ENCODE peak calls at places on chromosomes 5 and 9, in four cellular contexts. J, X, W and O are unnamed samples.

GRCh38 chr9:134698587-134699342 is 57.2 kb downstream of the COL5A1 start:
- DNase-seq in J (peak; percentile 65), X (no peak), W (peak; percentile 52), O (peak; percentile 36)

GRCh38 chr5:170923910-170924620 is 62.2 kb downstream of the RANBP17 start:
- DNase-seq in X (no peak), W (no peak), J (no peak), O (no peak)

GRCh38 chr9:87567047-87567446 is 69.4 kb downstream of the DAPK1 start:
- DNase-seq in X (no peak), J (no peak), W (peak; percentile 56), O (no peak)

GRCh38 chr5:10801931-10802674 is 41.1 kb upstream of the DAP start:
- DNase-seq in W (peak; percentile 8), X (no peak), J (peak; percentile 19), O (no peak)

GRCh38 chr9:4425358-4426045 is 64.8 kb upstream of the SLC1A1 start:
- DNase-seq in J (no peak), X (no peak), W (peak; percentile 63), O (no peak)

GRCh38 chr5:12330993-12331588 is 426.8 kb upstream of the CTNND2 start:
- DNase-seq in X (no peak), J (no peak), W (no peak), O (no peak)

GRCh38 chr5:13990896-13991295 is 46.4 kb upstream of the DNAH5 start:
- DNase-seq in J (no peak), X (no peak), W (no peak), O (no peak)

GRCh38 chr5:61919920-61920319 is 386.1 kb upstream of the KIF2A start:
- DNase-seq in J (no peak), W (no peak), X (no peak), O (no peak)

GRCh38 chr5:157535042-157535865 is 40.3 kb downstream of the ADAM19 start:
- DNase-seq in X (no peak), J (peak; percentile 77), W (no peak), O (peak; percentile 56)

GRCh38 chr5:138360941-138361452 is 8.5 kb downstream of the KDM3B start:
- DNase-seq in J (no peak), X (no peak), W (no peak), O (no peak)

GRCh38 chr9:91037511-91038482 is 236.2 kb downstream of the SYK start:
- DNase-seq in J (no peak), X (no peak), W (peak; percentile 93), O (peak; percentile 93)

GRCh38 chr5:38871211-38871610 is 25.4 kb downstream of the OSMR start:
- DNase-seq in X (no peak), J (no peak), W (no peak), O (peak; percentile 43)

GRCh38 chr9:73689091-73689870 is 537.6 kb downstream of the ANXA1 start:
- DNase-seq in X (no peak), J (no peak), W (no peak), O (no peak)

GRCh38 chr5:10656176-10656830 is 92.4 kb downstream of the ANKRD33B start:
- DNase-seq in W (no peak), X (no peak), J (no peak), O (peak; percentile 54)

GRCh38 chr5:135594416-135594960 is 15.7 kb upstream of the CXCL14 start:
- DNase-seq in X (no peak), J (no peak), W (no peak), O (no peak)

GRCh38 chr5:15267966-15268365 is 232.0 kb upstream of the FBXL7 start:
- DNase-seq in W (no peak), X (no peak), J (no peak), O (no peak)

GRCh38 chr9:96400132-96400910 is 16.8 kb upstream of the SLC35D2 start:
- DNase-seq in J (no peak), W (no peak), X (no peak), O (no peak)

GRCh38 chr5:23367863-23368262 is 139.5 kb upstream of the PRDM9 start:
- DNase-seq in W (no peak), J (no peak), X (no peak), O (no peak)

GRCh38 chr9:34759432-34760134 is 49.6 kb upstream of the CCL21 start:
- DNase-seq in J (no peak), W (no peak), X (no peak), O (no peak)

GRCh38 chr5:147534172-147534951 is 24.5 kb upstream of the DPYSL3 start:
- DNase-seq in X (no peak), W (no peak), J (no peak), O (peak; percentile 77)

GRCh38 chr5:160280384-160281090 is 31.8 kb downstream of the CCNJL start:
- DNase-seq in W (no peak), J (no peak), X (no peak), O (no peak)

GRCh38 chr5:7629559-7629958 is 221.4 kb downstream of the CFAP90 start:
- DNase-seq in W (no peak), J (no peak), X (no peak), O (no peak)

GRCh38 chr5:133565993-133566392 is 46.3 kb downstream of the FSTL4 start:
- DNase-seq in W (peak; percentile 19), J (peak; percentile 44), X (no peak), O (peak; percentile 18)

GRCh38 chr9:34458967-34459355 is 356 bp downstream of the DNAI1 start:
- DNase-seq in J (no peak), X (no peak), W (no peak), O (no peak)

GRCh38 chr9:134253596-134254205 is 72.6 kb upstream of the RXRA start:
- DNase-seq in W (no peak), J (no peak), X (no peak), O (peak; percentile 59)

GRCh38 chr5:76494201-76494600 is 91.1 kb downstream of the IQGAP2 start:
- DNase-seq in W (no peak), J (no peak), X (no peak), O (no peak)

GRCh38 chr9:16673171-16673570 is 197.3 kb downstream of the BNC2 start:
- DNase-seq in W (no peak), J (no peak), X (no peak), O (peak; percentile 54)

GRCh38 chr5:9861664-9862256 is 231.6 kb upstream of the TAS2R1 start:
- DNase-seq in J (no peak), X (no peak), W (no peak), O (peak; percentile 33)

DNA sequence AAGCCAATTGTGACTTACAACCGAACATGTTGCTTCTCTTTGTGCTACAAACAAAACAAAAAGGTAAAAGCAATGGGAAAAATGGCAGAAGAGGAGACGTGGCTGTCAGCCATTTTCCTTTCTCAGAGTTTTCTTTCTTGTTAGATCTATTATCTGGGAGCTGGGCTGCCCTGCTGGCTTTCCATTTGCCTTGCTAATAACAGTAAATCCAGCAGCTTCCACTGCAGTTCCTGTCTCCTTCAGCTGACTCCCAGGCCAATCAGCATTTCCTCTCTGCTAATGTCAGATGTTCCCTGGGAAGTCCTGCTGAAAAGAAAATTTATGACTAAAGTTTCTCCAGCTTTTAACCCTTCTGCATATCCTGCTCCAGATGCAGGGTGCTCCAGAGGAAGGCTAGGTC is 182.5 kb downstream of the MAPKAP1 start:
- DNase-seq in J (no peak), W (peak; percentile 80), X (no peak), O (peak; percentile 23)
- TF ChIP-seq FOS in J (no peak), W (no peak), X (no peak), O (no peak)

GRCh38 chr9:105066265-105066865 is 138.4 kb upstream of the ABCA1 start:
- DNase-seq in W (no peak), J (no peak), X (no peak), O (no peak)

GRCh38 chr9:105065119-105066088 is 137.4 kb upstream of the ABCA1 start:
- DNase-seq in X (no peak), W (no peak), J (no peak), O (no peak)

GRCh38 chr9:105069285-105070065 is 141.5 kb upstream of the ABCA1 start:
- DNase-seq in J (no peak), X (no peak), W (no peak), O (no peak)

GRCh38 chr9:105070176-105070575 is 142.2 kb upstream of the ABCA1 start:
- DNase-seq in X (no peak), J (no peak), W (no peak), O (no peak)

DNA sequence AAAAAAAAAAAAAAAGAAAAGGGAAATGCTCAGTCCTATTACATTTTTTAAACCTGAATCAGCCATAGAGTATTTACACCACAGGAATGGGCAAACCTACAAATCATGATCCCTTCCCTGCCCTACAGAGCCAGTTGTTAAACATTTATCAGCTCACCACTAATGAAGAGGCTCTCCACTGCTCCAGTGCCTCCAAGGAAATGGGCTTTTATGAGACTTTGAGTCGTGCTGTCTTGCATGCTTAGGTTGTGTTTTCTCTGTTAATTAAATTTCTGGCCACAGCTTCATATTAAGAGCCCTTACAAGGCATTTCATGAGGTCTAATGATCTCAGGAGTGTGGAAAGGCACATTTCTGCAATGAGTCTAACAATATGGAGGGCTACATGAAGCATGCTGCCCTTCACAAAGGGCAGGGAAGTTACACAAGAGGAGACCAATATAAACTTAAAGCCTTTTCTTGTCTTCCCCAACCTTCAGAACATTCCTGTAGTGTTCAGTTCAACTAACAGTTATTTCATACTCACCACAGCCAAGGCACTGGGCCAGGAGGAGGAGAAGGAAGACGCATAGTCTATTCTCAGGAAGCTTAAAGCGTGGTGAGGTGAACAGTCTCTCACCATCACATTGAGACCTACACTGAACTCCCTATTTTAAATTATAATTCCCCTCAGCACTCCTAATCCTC is 140.1 kb upstream of the ABCA1 start:
- DNase-seq in W (no peak), X (no peak), J (no peak), O (peak; percentile 76)
- TF ChIP-seq FOS in W (no peak), X (no peak), J (no peak), O (no peak)

GRCh38 chr9:130677252-130677651 is 12.9 kb downstream of the PRDM12 start:
- DNase-seq in W (no peak), X (no peak), J (no peak), O (no peak)

GRCh38 chr9:130672933-130673615 is 8.7 kb downstream of the PRDM12 start:
- DNase-seq in J (no peak), X (no peak), W (no peak), O (no peak)

GRCh38 chr9:130670644-130671043 is 6.2 kb downstream of the PRDM12 start:
- DNase-seq in W (no peak), J (no peak), X (no peak), O (peak; percentile 13)

GRCh38 chr9:130672466-130672865 is 8.1 kb downstream of the PRDM12 start:
- DNase-seq in J (no peak), X (no peak), W (no peak), O (no peak)

DNA sequence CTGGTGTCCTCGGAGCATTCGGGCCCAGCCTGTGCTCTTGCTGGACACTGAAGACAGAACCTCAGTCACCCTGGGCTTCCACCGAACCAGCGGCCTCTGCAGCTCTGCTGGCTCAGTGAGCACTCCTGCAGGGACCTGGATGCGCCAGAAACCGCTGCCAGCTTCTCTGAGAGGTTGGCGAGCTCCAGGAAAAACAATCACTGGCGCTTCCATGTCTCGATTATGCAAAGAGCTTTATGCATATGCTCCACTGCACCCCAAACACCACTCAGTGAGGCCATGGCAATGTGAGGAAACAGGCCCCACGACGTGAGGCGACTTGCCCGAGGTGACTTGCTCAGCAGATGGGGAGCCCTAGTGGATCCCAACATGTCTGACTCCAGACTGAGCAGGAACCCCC is 11.0 kb downstream of the PRDM12 start:
- DNase-seq in X (no peak), W (no peak), J (no peak), O (no peak)
- TF ChIP-seq FOS in X (no peak), W (no peak), J (no peak), O (no peak)

GRCh38 chr9:124844291-124844690 is 9.0 kb upstream of the WDR38 start:
- DNase-seq in W (no peak), J (no peak), X (no peak), O (no peak)

GRCh38 chr9:124841422-124841821 is 11.8 kb upstream of the WDR38 start:
- DNase-seq in X (no peak), J (no peak), W (no peak), O (no peak)

GRCh38 chr9:124843635-124844034 is 9.6 kb upstream of the WDR38 start:
- DNase-seq in J (no peak), W (no peak), X (no peak), O (no peak)

GRCh38 chr9:124840300-124840833 is 12.9 kb upstream of the WDR38 start:
- DNase-seq in W (no peak), X (no peak), J (no peak), O (no peak)

GRCh38 chr9:124839612-124840299 is 13.5 kb upstream of the WDR38 start:
- DNase-seq in J (no peak), W (peak; percentile 62), X (no peak), O (peak; percentile 30)
- TF ChIP-seq FOS in J (no peak), W (no peak), X (no peak), O (no peak)